ENCODE peak calls at places on chromosomes 6 and 20, in seven cellular contexts. U, N, G, J, H, I and F are unnamed samples.

GRCh38 chr6:112910256-112910655 is 563.1 kb downstream of the RFPL4B start:
- DNase-seq in H (no peak), G (no peak), U (no peak), J (no peak), N (no peak), I (no peak), F (no peak)

GRCh38 chr20:32544893-32545840 is 40.0 kb downstream of the NOL4L start:
- DNase-seq in G (no peak), H (no peak), U (no peak), N (no peak), J (no peak), I (no peak), F (no peak)

GRCh38 chr6:56510984-56511531 is 131.6 kb downstream of the DST start:
- DNase-seq in G (no peak), N (no peak), U (peak), H (no peak), J (peak), I (no peak), F (no peak)

GRCh38 chr20:42024653-42025052 is 406.5 kb upstream of the CHD6 start:
- DNase-seq in J (no peak), N (no peak), U (no peak), G (no peak), I (peak), H (no peak), F (no peak)

GRCh38 chr20:11980263-11980662 is 62.6 kb downstream of the BTBD3 start:
- DNase-seq in U (no peak), I (no peak), J (no peak), N (no peak), H (no peak), G (no peak), F (no peak)

GRCh38 chr20:20318318-20319161 is 49.4 kb upstream of the INSM1 start:
- DNase-seq in N (no peak), U (no peak), H (no peak), G (no peak), I (peak), J (no peak), F (no peak)

GRCh38 chr20:47411161-47411560 is 54.7 kb upstream of the ZMYND8 start:
- DNase-seq in H (no peak), J (no peak), U (no peak), N (no peak), I (no peak), G (no peak), F (no peak)

GRCh38 chr20:1775117-1775516 is 117.5 kb upstream of the SIRPG start:
- DNase-seq in N (no peak), J (no peak), H (no peak), I (no peak), U (no peak), G (no peak), F (no peak)

GRCh38 chr20:48718914-48719578 is 108.8 kb downstream of the PREX1 start:
- DNase-seq in J (peak), H (no peak), N (no peak), G (no peak), U (no peak), I (no peak), F (no peak)

GRCh38 chr6:56954389-56955170 is at the start of gene BEND6:
- DNase-seq in H (no peak), I (no peak), U (peak), N (peak), G (peak), J (peak), F (peak)

GRCh38 chr20:7585126-7585679 is 355.1 kb downstream of the HAO1 start:
- DNase-seq in U (no peak), H (no peak), J (no peak), I (no peak), N (no peak), G (no peak), F (no peak)

GRCh38 chr6:139778113-139778512 is 403.7 kb upstream of the CITED2 start:
- DNase-seq in H (no peak), J (no peak), U (no peak), G (no peak), I (no peak), N (no peak), F (no peak)

GRCh38 chr20:57620999-57621398 is 773 bp upstream of the ZBP1 start:
- DNase-seq in N (no peak), I (no peak), U (no peak), G (no peak), J (peak), H (no peak), F (no peak)

GRCh38 chr20:61502433-61502832 is 250.4 kb downstream of the CDH4 start:
- DNase-seq in G (no peak), N (no peak), H (no peak), I (no peak), U (no peak), J (no peak), F (no peak)

GRCh38 chr6:154159126-154159525 is 120.1 kb downstream of the OPRM1 start:
- DNase-seq in I (no peak), N (no peak), H (no peak), J (no peak), G (no peak), U (no peak), F (no peak)

GRCh38 chr6:33925869-33926268 is 122.1 kb upstream of the MLN start:
- DNase-seq in J (no peak), G (no peak), H (no peak), U (no peak), I (no peak), N (no peak), F (no peak)

GRCh38 chr6:81934936-81935335 is 182.5 kb upstream of the TENT5A start:
- DNase-seq in N (no peak), J (no peak), U (no peak), H (no peak), G (no peak), I (no peak), F (no peak)

GRCh38 chr6:152462716-152463115 is 174.4 kb downstream of the SYNE1 start:
- DNase-seq in N (no peak), H (no peak), G (no peak), J (no peak), U (no peak), I (no peak), F (no peak)

GRCh38 chr6:885051-885590 is 192.2 kb upstream of the EXOC2 start:
- DNase-seq in J (peak), U (no peak), G (no peak), I (no peak), N (no peak), H (no peak), F (no peak)

GRCh38 chr20:35902545-35902941 is 51.8 kb downstream of the SCAND1 start:
- DNase-seq in I (no peak), J (no peak), G (no peak), U (peak), N (no peak), H (no peak), F (no peak)

GRCh38 chr6:161727063-161727462 is 453.2 kb upstream of the AGPAT4 start:
- DNase-seq in U (no peak), J (no peak), G (no peak), N (no peak), H (no peak), I (no peak), F (no peak)

GRCh38 chr6:34771727-34772126 is 14.4 kb downstream of the SNRPC start:
- DNase-seq in N (no peak), J (no peak), H (no peak), U (no peak), I (no peak), G (no peak), F (no peak)

GRCh38 chr6:85917522-85917921 is 274.8 kb upstream of the SYNCRIP start:
- DNase-seq in I (no peak), G (no peak), U (no peak), N (no peak), J (no peak), H (no peak), F (no peak)

GRCh38 chr6:3164388-3164787 is 7.0 kb upstream of the TUBB2A start:
- DNase-seq in G (no peak), U (no peak), N (no peak), H (no peak), J (no peak), I (no peak), F (no peak)

GRCh38 chr6:117272032-117272866 is 6.9 kb downstream of the VGLL2 start:
- DNase-seq in J (no peak), I (no peak), H (no peak), U (no peak), G (no peak), N (no peak), F (no peak)

GRCh38 chr6:117272886-117273285 is 7.5 kb downstream of the VGLL2 start:
- DNase-seq in I (no peak), G (no peak), H (no peak), N (no peak), J (no peak), U (no peak), F (no peak)

GRCh38 chr6:117270121-117270959 is 5.0 kb downstream of the VGLL2 start:
- DNase-seq in G (no peak), J (no peak), I (no peak), U (no peak), H (no peak), N (no peak), F (no peak)

GRCh38 chr6:117269649-117270120 is 4.3 kb downstream of the VGLL2 start:
- DNase-seq in J (no peak), N (no peak), I (no peak), H (no peak), G (no peak), U (no peak), F (no peak)

DNA sequence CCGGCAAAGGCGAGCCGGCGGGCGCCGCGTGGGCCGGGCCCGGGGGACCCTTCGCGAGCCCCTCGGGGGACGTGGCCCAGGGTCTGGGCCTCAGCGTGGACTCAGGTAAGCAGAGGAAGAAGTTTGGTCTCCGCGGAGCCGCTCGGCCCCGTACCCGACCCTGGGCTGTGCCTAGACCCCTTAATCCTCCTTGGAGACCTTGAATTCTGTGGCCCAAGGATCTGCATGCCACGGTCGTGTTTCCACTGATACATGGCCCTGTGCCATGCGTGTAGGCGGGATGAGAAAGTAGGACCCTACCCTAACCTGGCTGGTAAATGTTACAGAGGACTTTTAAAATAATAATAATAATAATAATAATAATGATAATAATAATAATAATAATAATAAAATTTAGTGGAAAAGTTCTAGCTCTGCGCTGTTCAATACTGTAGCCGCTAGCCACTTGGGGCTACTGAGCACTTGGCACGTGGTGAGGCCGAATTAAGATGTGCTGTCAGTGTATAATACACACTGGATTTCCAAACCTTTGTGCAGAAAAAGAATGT is 5.7 kb downstream of the VGLL2 start:
- DNase-seq in U (no peak), J (no peak), H (no peak), N (no peak), I (no peak), G (no peak), F (no peak)
- H3K4me3 ChIP-seq in U (no peak), J (peak), H (peak), N (peak), I (peak), G (peak), F (peak)

GRCh38 chr6:36985963-36986703 is at the start of gene MTCH1:
- DNase-seq in H (peak), I (peak), G (peak), N (peak), U (peak), J (peak), F (peak)
- TF ChIP-seq EP300 in H (no peak), I (no peak), G (no peak), N (no peak), U (peak), J (no peak), F (no peak)

GRCh38 chr6:167276772-167277533 is 14.2 kb upstream of the UNC93A start:
- DNase-seq in N (peak), J (no peak), I (no peak), U (no peak), G (no peak), H (no peak), F (no peak)

GRCh38 chr6:167275001-167275400 is 16.1 kb upstream of the UNC93A start:
- DNase-seq in J (no peak), U (no peak), I (no peak), H (no peak), N (no peak), G (no peak), F (no peak)

GRCh38 chr6:167282165-167282564 is 8.9 kb upstream of the UNC93A start:
- DNase-seq in U (no peak), G (no peak), N (peak), H (no peak), J (no peak), I (no peak), F (no peak)

GRCh38 chr6:167275436-167275835 is 15.7 kb upstream of the UNC93A start:
- DNase-seq in N (no peak), J (no peak), U (no peak), I (no peak), H (no peak), G (no peak), F (no peak)

DNA sequence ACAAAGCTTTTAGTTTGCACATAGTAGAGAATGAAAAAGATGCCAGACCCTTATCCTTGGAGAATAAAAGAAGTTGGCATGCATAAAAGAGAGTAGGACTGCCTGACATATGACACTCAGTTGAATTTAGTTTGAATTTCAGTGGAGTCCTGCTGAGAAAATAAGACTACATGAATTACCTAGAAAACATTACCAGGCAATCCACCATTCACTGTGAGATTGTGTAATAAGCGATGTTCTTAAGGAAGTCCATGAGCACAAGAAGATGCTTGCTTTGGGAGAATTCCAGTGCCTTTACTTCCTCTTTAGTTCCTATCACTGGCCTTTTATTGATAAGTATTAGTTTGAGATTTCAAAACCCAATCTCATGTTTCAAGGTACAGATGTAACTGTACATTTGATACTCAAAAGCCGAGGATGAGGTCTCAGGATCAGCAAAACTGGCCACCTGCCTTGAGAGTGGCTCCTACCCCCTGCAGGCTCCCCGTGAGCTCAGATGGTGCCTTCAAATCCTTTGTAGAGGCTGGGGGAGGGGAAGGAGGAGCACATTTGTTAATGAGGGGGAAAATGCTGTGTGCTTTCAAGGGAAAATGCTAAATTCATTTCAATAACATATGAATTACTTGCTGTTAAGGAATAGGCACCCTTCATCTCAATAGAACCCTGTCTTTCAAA is 11.2 kb upstream of the UNC93A start:
- DNase-seq in H (no peak), J (no peak), G (no peak), I (no peak), U (no peak), N (no peak), F (no peak)
- H3K4me3 ChIP-seq in H (no peak), J (no peak), G (no peak), I (no peak), U (no peak), N (no peak), F (no peak)

GRCh38 chr20:396619-397431 is 11.3 kb upstream of the RBCK1 start:
- DNase-seq in G (no peak), J (no peak), U (no peak), I (no peak), N (peak), H (no peak), F (no peak)
- TF ChIP-seq EP300 in G (no peak), J (no peak), U (no peak), I (no peak), N (no peak), H (no peak), F (no peak)

GRCh38 chr6:46918830-46919229 is 2.9 kb downstream of the ADGRF5 start:
- DNase-seq in J (no peak), N (no peak), I (no peak), U (no peak), H (no peak), G (no peak), F (no peak)
- H3K4me3 ChIP-seq in J (no peak), N (no peak), I (peak), U (no peak), H (no peak), G (no peak), F (no peak)

GRCh38 chr6:104473021-104473429 is 386.7 kb downstream of the HACE1 start:
- DNase-seq in J (no peak), U (no peak), G (no peak), I (no peak), H (no peak), N (no peak), F (no peak)

GRCh38 chr6:104477569-104477968 is 382.1 kb downstream of the HACE1 start:
- DNase-seq in J (no peak), I (no peak), H (no peak), G (no peak), U (no peak), N (no peak), F (no peak)

DNA sequence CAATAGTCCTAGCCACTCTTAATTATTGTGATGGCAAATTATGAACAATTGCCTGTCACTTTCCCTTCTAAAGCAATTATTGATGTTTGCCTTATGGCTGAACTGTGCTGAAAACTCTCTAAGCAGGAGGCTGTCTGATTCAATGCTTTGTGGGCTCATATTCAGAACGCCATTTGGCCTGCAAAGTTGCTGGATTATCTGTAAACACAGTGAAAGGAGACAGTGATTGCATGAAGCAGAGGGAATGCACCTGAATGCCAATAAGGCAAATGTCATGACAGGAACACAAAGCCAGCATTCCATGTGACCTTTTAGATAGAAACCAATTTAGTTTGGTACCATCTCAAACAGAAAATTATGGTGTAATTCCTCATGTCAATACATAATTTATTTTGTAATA is 387.5 kb downstream of the HACE1 start:
- DNase-seq in U (no peak), I (no peak), G (no peak), N (no peak), H (no peak), J (no peak), F (no peak)
- TF ChIP-seq EP300 in U (no peak), I (no peak), G (no peak), N (no peak), H (no peak), J (no peak), F (no peak)

DNA sequence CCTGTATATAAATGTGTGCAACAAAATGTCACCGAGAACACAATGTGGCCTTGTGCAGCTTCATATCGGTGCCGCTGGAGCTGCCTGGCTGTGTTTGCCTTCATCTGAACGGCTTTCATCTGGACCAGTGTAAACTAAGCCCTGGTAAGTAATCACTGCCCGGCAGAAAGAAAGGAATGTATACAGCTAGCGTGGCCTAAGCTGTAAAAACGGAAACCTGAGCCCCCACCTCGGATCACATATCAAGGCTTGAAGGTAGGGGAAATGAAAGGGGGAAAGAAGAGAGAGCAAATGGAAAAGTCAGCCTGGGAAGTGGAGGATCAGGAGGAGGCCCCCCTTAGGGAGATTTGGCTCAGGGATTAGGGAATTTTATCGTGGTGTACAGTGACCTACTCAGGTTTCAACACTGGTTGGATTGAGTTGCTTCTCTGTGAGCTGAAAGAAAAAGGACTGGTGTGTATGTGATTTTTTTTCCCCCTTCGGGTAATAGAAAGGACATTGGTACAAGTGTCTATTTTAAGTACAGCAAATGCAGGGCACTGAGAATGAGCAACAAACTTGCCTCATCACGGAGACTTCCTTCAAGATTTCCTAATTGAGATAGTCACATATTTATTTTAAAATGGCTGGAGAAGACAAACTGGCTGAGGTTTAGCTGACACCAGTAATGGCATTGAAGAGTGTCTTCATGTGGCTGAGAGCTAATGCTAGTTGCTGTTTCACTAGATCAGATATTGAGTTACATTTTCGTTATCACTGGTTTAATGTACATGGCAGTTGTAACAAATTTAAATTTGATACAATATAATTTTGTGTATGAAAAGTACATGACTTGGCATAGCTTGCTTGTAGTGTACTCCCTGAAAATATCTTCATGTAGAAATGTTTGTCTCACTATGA is 3.5 kb downstream of the SOBP start:
- DNase-seq in G (no peak), N (peak), U (no peak), J (no peak), I (no peak), H (no peak), F (no peak)
- H3K4me3 ChIP-seq in G (peak), N (peak), U (no peak), J (peak), I (peak), H (peak), F (no peak)

GRCh38 chr20:58708246-58708931 is 15.8 kb downstream of the NPEPL1 start:
- DNase-seq in I (peak), H (peak), G (peak), J (peak), U (no peak), N (peak), F (no peak)

GRCh38 chr20:58706150-58706892 is 13.7 kb downstream of the NPEPL1 start:
- DNase-seq in G (peak), U (no peak), H (peak), J (peak), I (peak), N (no peak), F (no peak)

GRCh38 chr20:58709013-58709702 is 16.6 kb downstream of the NPEPL1 start:
- DNase-seq in J (no peak), G (peak), N (peak), U (no peak), H (no peak), I (peak), F (no peak)

GRCh38 chr20:58706975-58707681 is 14.5 kb downstream of the NPEPL1 start:
- DNase-seq in I (peak), N (no peak), G (peak), H (peak), U (no peak), J (peak), F (no peak)

DNA sequence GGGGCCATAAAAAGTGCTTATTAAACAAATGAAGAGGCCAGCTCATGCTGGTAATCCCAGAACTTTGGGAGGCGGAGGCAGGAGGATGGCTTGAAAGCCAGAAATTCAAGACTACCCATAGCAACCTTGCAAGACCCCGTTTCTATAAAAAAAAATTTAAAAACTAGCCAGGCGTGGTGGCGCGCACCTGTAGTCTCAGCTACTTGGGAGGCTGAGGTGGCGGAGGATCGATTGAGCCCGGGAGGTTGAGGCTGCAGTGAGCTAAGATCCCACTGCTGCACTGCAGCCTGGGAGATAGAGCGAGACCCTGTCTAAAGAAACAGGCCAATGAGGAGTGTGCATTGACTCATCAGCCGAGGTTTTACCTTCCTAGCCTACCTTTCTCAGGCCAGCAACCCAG is 15.2 kb downstream of the NPEPL1 start:
- DNase-seq in U (no peak), H (peak), I (peak), J (no peak), N (no peak), G (peak), F (no peak)
- TF ChIP-seq EP300 in U (no peak), H (no peak), I (no peak), J (no peak), N (no peak), G (no peak), F (no peak)